ENCODE peak calls at places on chromosomes 11 and 22, in four cellular contexts. One of them, this sample, is unnamed.

GRCh38 chr11:68038718-68039525 is at the start of gene TCIRG1:
- DNase-seq in right lobe of liver: peak
- DNase-seq in posterior cingulate gyrus: no peak
- DNase-seq in activated effector memory CD4-positive, alpha-beta T cell treated with Interleukin-2 at 50 U/mL for 16 hours: peak
- DNase-seq in this sample: peak

GRCh38 chr11:128302425-128303186 is 284.8 kb downstream of the ETS1 start:
- DNase-seq in right lobe of liver: no peak
- DNase-seq in activated effector memory CD4-positive, alpha-beta T cell treated with Interleukin-2 at 50 U/mL for 16 hours: peak
- DNase-seq in posterior cingulate gyrus: no peak
- DNase-seq in this sample: no peak

GRCh38 chr11:74611369-74611861 is 19.0 kb downstream of the POLD3 start:
- DNase-seq in posterior cingulate gyrus: no peak
- DNase-seq in activated effector memory CD4-positive, alpha-beta T cell treated with Interleukin-2 at 50 U/mL for 16 hours: no peak
- DNase-seq in right lobe of liver: no peak
- DNase-seq in this sample: no peak

GRCh38 chr11:65719887-65720236 is 736 bp downstream of the RNASEH2C start:
- DNase-seq in activated effector memory CD4-positive, alpha-beta T cell treated with Interleukin-2 at 50 U/mL for 16 hours: no peak
- DNase-seq in posterior cingulate gyrus: peak
- DNase-seq in right lobe of liver: no peak
- DNase-seq in this sample: no peak

GRCh38 chr11:77096591-77097019 is 6.0 kb upstream of the OMP start:
- DNase-seq in posterior cingulate gyrus: no peak
- DNase-seq in right lobe of liver: peak
- DNase-seq in activated effector memory CD4-positive, alpha-beta T cell treated with Interleukin-2 at 50 U/mL for 16 hours: no peak
- DNase-seq in this sample: peak

GRCh38 chr11:288328-289144 is at the start of gene PGGHG:
- DNase-seq in activated effector memory CD4-positive, alpha-beta T cell treated with Interleukin-2 at 50 U/mL for 16 hours: peak
- DNase-seq in right lobe of liver: peak
- DNase-seq in posterior cingulate gyrus: no peak
- DNase-seq in this sample: peak

GRCh38 chr11:79139900-79140299 is 300.9 kb downstream of the TENM4 start:
- DNase-seq in activated effector memory CD4-positive, alpha-beta T cell treated with Interleukin-2 at 50 U/mL for 16 hours: no peak
- DNase-seq in posterior cingulate gyrus: no peak
- DNase-seq in right lobe of liver: no peak
- DNase-seq in this sample: no peak

GRCh38 chr11:75188671-75189070 is 37.8 kb downstream of the SLCO2B1 start:
- DNase-seq in posterior cingulate gyrus: no peak
- DNase-seq in activated effector memory CD4-positive, alpha-beta T cell treated with Interleukin-2 at 50 U/mL for 16 hours: no peak
- DNase-seq in right lobe of liver: no peak
- DNase-seq in this sample: no peak

GRCh38 chr11:124499711-124500110 is 43.7 kb downstream of the OR8B12 start:
- DNase-seq in posterior cingulate gyrus: peak
- DNase-seq in right lobe of liver: no peak
- DNase-seq in activated effector memory CD4-positive, alpha-beta T cell treated with Interleukin-2 at 50 U/mL for 16 hours: no peak
- DNase-seq in this sample: no peak

GRCh38 chr11:125270106-125270505 is 105.6 kb downstream of the PKNOX2 start:
- DNase-seq in activated effector memory CD4-positive, alpha-beta T cell treated with Interleukin-2 at 50 U/mL for 16 hours: no peak
- DNase-seq in posterior cingulate gyrus: no peak
- DNase-seq in right lobe of liver: no peak
- DNase-seq in this sample: no peak

GRCh38 chr11:100740440-100740839 is 53.4 kb downstream of the ARHGAP42 start:
- DNase-seq in right lobe of liver: no peak
- DNase-seq in posterior cingulate gyrus: no peak
- DNase-seq in activated effector memory CD4-positive, alpha-beta T cell treated with Interleukin-2 at 50 U/mL for 16 hours: no peak
- DNase-seq in this sample: no peak

GRCh38 chr11:19735512-19735911 is 22.9 kb downstream of the NAV2 start:
- DNase-seq in activated effector memory CD4-positive, alpha-beta T cell treated with Interleukin-2 at 50 U/mL for 16 hours: no peak
- DNase-seq in right lobe of liver: no peak
- DNase-seq in posterior cingulate gyrus: peak
- DNase-seq in this sample: no peak

GRCh38 chr11:101584651-101585050 is 844 bp upstream of the TRPC6 start:
- DNase-seq in activated effector memory CD4-positive, alpha-beta T cell treated with Interleukin-2 at 50 U/mL for 16 hours: no peak
- DNase-seq in right lobe of liver: no peak
- DNase-seq in posterior cingulate gyrus: no peak
- DNase-seq in this sample: no peak

GRCh38 chr22:35301370-35301874 is 1.7 kb downstream of the TOM1 start:
- DNase-seq in posterior cingulate gyrus: no peak
- DNase-seq in activated effector memory CD4-positive, alpha-beta T cell treated with Interleukin-2 at 50 U/mL for 16 hours: no peak
- DNase-seq in right lobe of liver: peak
- DNase-seq in this sample: no peak

GRCh38 chr11:33970984-33971466 is 79.1 kb upstream of the LMO2 start:
- DNase-seq in activated effector memory CD4-positive, alpha-beta T cell treated with Interleukin-2 at 50 U/mL for 16 hours: no peak
- DNase-seq in posterior cingulate gyrus: peak
- DNase-seq in right lobe of liver: peak
- DNase-seq in this sample: peak

GRCh38 chr11:125976156-125976555 is 30.3 kb downstream of the VSIG10L2 start:
- DNase-seq in right lobe of liver: no peak
- DNase-seq in activated effector memory CD4-positive, alpha-beta T cell treated with Interleukin-2 at 50 U/mL for 16 hours: no peak
- DNase-seq in posterior cingulate gyrus: no peak
- DNase-seq in this sample: no peak